ENCODE peak calls at places on chromosomes 4 and X, in eight cellular contexts. One of them, this sample, is unnamed.

GRCh38 chrX:24775891-24776290 is 82.2 kb downstream of the POLA1 start:
- DNase-seq in A549: no peak
- DNase-seq in OCI-LY7: no peak
- DNase-seq in breast epithelium: no peak
- DNase-seq in DND-41: no peak
- DNase-seq in CD8-positive, alpha-beta T cell: no peak
- DNase-seq in lung: no peak
- DNase-seq in CD4-positive, alpha-beta T cell: no peak
- DNase-seq in this sample: no peak

GRCh38 chrX:22666441-22666840 is 333.3 kb upstream of the DDX53 start:
- DNase-seq in OCI-LY7: peak; percentile 13
- DNase-seq in CD8-positive, alpha-beta T cell: no peak
- DNase-seq in DND-41: peak; percentile 7
- DNase-seq in breast epithelium: no peak
- DNase-seq in A549: peak; percentile 40
- DNase-seq in CD4-positive, alpha-beta T cell: no peak
- DNase-seq in lung: no peak
- DNase-seq in this sample: no peak

GRCh38 chrX:39755152-39756032 is 342.4 kb downstream of the BCOR start:
- DNase-seq in A549: peak; percentile 97
- DNase-seq in OCI-LY7: peak; percentile 75
- DNase-seq in lung: peak; percentile 49
- DNase-seq in CD4-positive, alpha-beta T cell: no peak
- DNase-seq in breast epithelium: peak; percentile 88
- DNase-seq in DND-41: no peak
- DNase-seq in CD8-positive, alpha-beta T cell: no peak
- DNase-seq in this sample: no peak

GRCh38 chr4:164446516-164446915 is 307.4 kb upstream of the SMIM31 start:
- DNase-seq in A549: no peak
- DNase-seq in breast epithelium: no peak
- DNase-seq in lung: no peak
- DNase-seq in OCI-LY7: no peak
- DNase-seq in DND-41: no peak
- DNase-seq in CD8-positive, alpha-beta T cell: no peak
- DNase-seq in CD4-positive, alpha-beta T cell: no peak
- DNase-seq in this sample: no peak

GRCh38 chrX:111511477-111511876 is at the start of gene SERTM2:
- DNase-seq in breast epithelium: no peak
- DNase-seq in CD8-positive, alpha-beta T cell: no peak
- DNase-seq in DND-41: no peak
- DNase-seq in CD4-positive, alpha-beta T cell: no peak
- DNase-seq in OCI-LY7: no peak
- DNase-seq in A549: no peak
- DNase-seq in lung: no peak
- DNase-seq in this sample: no peak

GRCh38 chrX:27767387-27767786 is 40.4 kb upstream of the MAGEB10 start:
- DNase-seq in OCI-LY7: no peak
- DNase-seq in lung: no peak
- DNase-seq in A549: no peak
- DNase-seq in breast epithelium: no peak
- DNase-seq in DND-41: no peak
- DNase-seq in CD4-positive, alpha-beta T cell: no peak
- DNase-seq in CD8-positive, alpha-beta T cell: no peak
- DNase-seq in this sample: no peak

GRCh38 chrX:105463483-105463882 is 243.0 kb upstream of the TEX13A start:
- DNase-seq in breast epithelium: no peak
- DNase-seq in OCI-LY7: no peak
- DNase-seq in CD8-positive, alpha-beta T cell: no peak
- DNase-seq in A549: no peak
- DNase-seq in DND-41: no peak
- DNase-seq in CD4-positive, alpha-beta T cell: no peak
- DNase-seq in lung: no peak
- DNase-seq in this sample: no peak

GRCh38 chr4:8334786-8335460 is 65.4 kb downstream of the HTRA3 start:
- DNase-seq in CD8-positive, alpha-beta T cell: no peak
- DNase-seq in lung: no peak
- DNase-seq in CD4-positive, alpha-beta T cell: no peak
- DNase-seq in A549: no peak
- DNase-seq in DND-41: no peak
- DNase-seq in breast epithelium: no peak
- DNase-seq in OCI-LY7: no peak
- DNase-seq in this sample: no peak

GRCh38 chr4:119050501-119051090 is 85.0 kb upstream of the MYOZ2 start:
- DNase-seq in lung: no peak
- DNase-seq in DND-41: no peak
- DNase-seq in OCI-LY7: no peak
- DNase-seq in CD4-positive, alpha-beta T cell: no peak
- DNase-seq in CD8-positive, alpha-beta T cell: no peak
- DNase-seq in A549: no peak
- DNase-seq in breast epithelium: no peak
- DNase-seq in this sample: no peak

GRCh38 chrX:10001496-10001895 is 34.3 kb downstream of the CLDN34 start:
- DNase-seq in CD4-positive, alpha-beta T cell: no peak
- DNase-seq in DND-41: no peak
- DNase-seq in A549: no peak
- DNase-seq in lung: no peak
- DNase-seq in breast epithelium: no peak
- DNase-seq in CD8-positive, alpha-beta T cell: no peak
- DNase-seq in OCI-LY7: no peak
- DNase-seq in this sample: no peak

GRCh38 chr4:52202251-52202779 is 151.2 kb downstream of the SPATA18 start:
- DNase-seq in lung: no peak
- DNase-seq in DND-41: no peak
- DNase-seq in OCI-LY7: no peak
- DNase-seq in A549: no peak
- DNase-seq in breast epithelium: no peak
- DNase-seq in CD4-positive, alpha-beta T cell: no peak
- DNase-seq in CD8-positive, alpha-beta T cell: no peak
- DNase-seq in this sample: no peak

GRCh38 chr4:153295131-153295755 is 49.2 kb upstream of the MND1 start:
- DNase-seq in DND-41: no peak
- DNase-seq in A549: no peak
- DNase-seq in lung: no peak
- DNase-seq in breast epithelium: peak; percentile 64
- DNase-seq in CD4-positive, alpha-beta T cell: no peak
- DNase-seq in OCI-LY7: no peak
- DNase-seq in CD8-positive, alpha-beta T cell: no peak
- DNase-seq in this sample: no peak

GRCh38 chr4:187603093-187603395 is 392.5 kb upstream of the ZFP42 start:
- DNase-seq in CD4-positive, alpha-beta T cell: no peak
- DNase-seq in breast epithelium: no peak
- DNase-seq in A549: no peak
- DNase-seq in lung: no peak
- DNase-seq in CD8-positive, alpha-beta T cell: no peak
- DNase-seq in DND-41: no peak
- DNase-seq in OCI-LY7: no peak
- DNase-seq in this sample: no peak

GRCh38 chr4:103099691-103100392 is at the start of gene BDH2:
- DNase-seq in CD4-positive, alpha-beta T cell: no peak
- DNase-seq in CD8-positive, alpha-beta T cell: peak; percentile 3
- DNase-seq in DND-41: peak; percentile 58
- DNase-seq in lung: peak; percentile 72
- DNase-seq in OCI-LY7: peak; percentile 94
- DNase-seq in A549: peak; percentile 85
- DNase-seq in breast epithelium: peak; percentile 46
- DNase-seq in this sample: no peak

GRCh38 chr4:94363136-94363655 is 20.6 kb upstream of the HPGDS start:
- DNase-seq in OCI-LY7: no peak
- DNase-seq in CD4-positive, alpha-beta T cell: no peak
- DNase-seq in DND-41: no peak
- DNase-seq in breast epithelium: no peak
- DNase-seq in A549: no peak
- DNase-seq in lung: no peak
- DNase-seq in CD8-positive, alpha-beta T cell: no peak
- DNase-seq in this sample: no peak

GRCh38 chrX:17024896-17025295 is 78.4 kb downstream of the REPS2 start:
- DNase-seq in CD8-positive, alpha-beta T cell: no peak
- DNase-seq in CD4-positive, alpha-beta T cell: no peak
- DNase-seq in lung: no peak
- DNase-seq in OCI-LY7: peak; percentile 52
- DNase-seq in DND-41: peak; percentile 4
- DNase-seq in breast epithelium: no peak
- DNase-seq in A549: no peak
- DNase-seq in this sample: no peak

GRCh38 chrX:19193584-19193983 is 71.3 kb upstream of the ADGRG2 start:
- DNase-seq in A549: no peak
- DNase-seq in CD8-positive, alpha-beta T cell: no peak
- DNase-seq in CD4-positive, alpha-beta T cell: no peak
- DNase-seq in DND-41: no peak
- DNase-seq in lung: no peak
- DNase-seq in breast epithelium: no peak
- DNase-seq in OCI-LY7: no peak
- DNase-seq in this sample: no peak

GRCh38 chr4:8311096-8312068 is 41.8 kb downstream of the HTRA3 start:
- DNase-seq in A549: no peak
- DNase-seq in CD4-positive, alpha-beta T cell: no peak
- DNase-seq in breast epithelium: no peak
- DNase-seq in lung: no peak
- DNase-seq in OCI-LY7: no peak
- DNase-seq in DND-41: no peak
- DNase-seq in CD8-positive, alpha-beta T cell: no peak
- DNase-seq in this sample: no peak

GRCh38 chr4:23422878-23423277 is 467.0 kb downstream of the PPARGC1A start:
- DNase-seq in OCI-LY7: no peak
- DNase-seq in A549: no peak
- DNase-seq in CD4-positive, alpha-beta T cell: no peak
- DNase-seq in breast epithelium: no peak
- DNase-seq in lung: no peak
- DNase-seq in CD8-positive, alpha-beta T cell: no peak
- DNase-seq in DND-41: no peak
- DNase-seq in this sample: no peak

GRCh38 chrX:140502491-140503229 is 2.2 kb downstream of the SOX3 start:
- DNase-seq in A549: no peak
- DNase-seq in CD8-positive, alpha-beta T cell: no peak
- DNase-seq in breast epithelium: no peak
- DNase-seq in CD4-positive, alpha-beta T cell: no peak
- DNase-seq in lung: no peak
- DNase-seq in OCI-LY7: no peak
- DNase-seq in DND-41: no peak
- DNase-seq in this sample: no peak
- H3K9me3 ChIP-seq in A549: no peaks in the 10 kb centered on the region
- H3K9me3 ChIP-seq in CD8-positive, alpha-beta T cell: no peaks in the 10 kb centered on the region
- H3K9me3 ChIP-seq in breast epithelium: no peaks in the 10 kb centered on the region
- H3K9me3 ChIP-seq in CD4-positive, alpha-beta T cell: no peaks in the 10 kb centered on the region
- H3K9me3 ChIP-seq in lung: peaks cover 29% of the 10 kb centered on the region
- H3K9me3 ChIP-seq in OCI-LY7: no peaks in the 10 kb centered on the region
- H3K9me3 ChIP-seq in DND-41: no peaks in the 10 kb centered on the region
- H3K9me3 ChIP-seq in this sample: no peaks in the 10 kb centered on the region

DNA sequence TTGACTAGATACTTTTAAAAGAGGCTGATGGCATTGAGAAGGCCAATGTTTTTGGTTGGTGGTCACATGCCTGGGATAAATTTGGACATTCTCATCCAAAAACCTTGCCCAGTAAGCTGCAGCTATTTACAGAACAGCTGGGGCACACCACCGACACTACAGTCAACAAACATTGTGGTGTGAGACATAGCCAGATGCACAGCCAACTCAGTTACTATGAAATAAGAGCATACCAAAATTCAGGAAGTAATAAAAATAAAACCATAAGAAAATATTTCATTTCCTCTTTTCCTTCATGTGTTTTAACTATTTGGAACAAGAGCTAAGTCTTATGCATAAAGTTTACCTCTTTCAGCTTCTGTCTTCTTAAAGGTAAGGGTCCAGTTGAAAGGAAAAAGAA is 8.8 kb downstream of the PPM1K start:
- DNase-seq in A549: no peak
- DNase-seq in DND-41: no peak
- DNase-seq in OCI-LY7: peak; percentile 69
- DNase-seq in lung: no peak
- DNase-seq in breast epithelium: no peak
- DNase-seq in CD8-positive, alpha-beta T cell: no peak
- DNase-seq in CD4-positive, alpha-beta T cell: no peak
- DNase-seq in this sample: no peak
- H3K9me3 ChIP-seq in A549: no peaks in the 10 kb centered on the region
- H3K9me3 ChIP-seq in DND-41: no peaks in the 10 kb centered on the region
- H3K9me3 ChIP-seq in OCI-LY7: peaks cover 7% of the 10 kb centered on the region
- H3K9me3 ChIP-seq in lung: no peaks in the 10 kb centered on the region
- H3K9me3 ChIP-seq in breast epithelium: no peaks in the 10 kb centered on the region
- H3K9me3 ChIP-seq in CD8-positive, alpha-beta T cell: no peaks in the 10 kb centered on the region
- H3K9me3 ChIP-seq in CD4-positive, alpha-beta T cell: no peaks in the 10 kb centered on the region
- H3K9me3 ChIP-seq in this sample: no peaks in the 10 kb centered on the region

GRCh38 chr4:38387819-38388218 is 276.2 kb upstream of the KLF3 start:
- DNase-seq in CD8-positive, alpha-beta T cell: no peak
- DNase-seq in lung: no peak
- DNase-seq in OCI-LY7: no peak
- DNase-seq in CD4-positive, alpha-beta T cell: no peak
- DNase-seq in A549: no peak
- DNase-seq in DND-41: no peak
- DNase-seq in breast epithelium: no peak
- DNase-seq in this sample: no peak
- H3K9me3 ChIP-seq in CD8-positive, alpha-beta T cell: peaks cover 6% of the 10 kb centered on the region
- H3K9me3 ChIP-seq in lung: peaks cover 11% of the 10 kb centered on the region
- H3K9me3 ChIP-seq in OCI-LY7: no peaks in the 10 kb centered on the region
- H3K9me3 ChIP-seq in CD4-positive, alpha-beta T cell: peaks cover 23% of the 10 kb centered on the region
- H3K9me3 ChIP-seq in A549: peaks cover 3% of the 10 kb centered on the region
- H3K9me3 ChIP-seq in DND-41: peaks cover 14% of the 10 kb centered on the region
- H3K9me3 ChIP-seq in breast epithelium: peaks cover 6% of the 10 kb centered on the region
- H3K9me3 ChIP-seq in this sample: no peaks in the 10 kb centered on the region

GRCh38 chr4:168478868-168479267 is 1.4 kb downstream of the DDX60L start:
- DNase-seq in breast epithelium: no peak
- DNase-seq in A549: no peak
- DNase-seq in CD8-positive, alpha-beta T cell: no peak
- DNase-seq in OCI-LY7: no peak
- DNase-seq in DND-41: no peak
- DNase-seq in lung: no peak
- DNase-seq in CD4-positive, alpha-beta T cell: no peak
- DNase-seq in this sample: no peak

GRCh38 chr4:168484626-168485025 is 4.3 kb upstream of the DDX60L start:
- DNase-seq in OCI-LY7: no peak
- DNase-seq in CD4-positive, alpha-beta T cell: no peak
- DNase-seq in A549: no peak
- DNase-seq in breast epithelium: no peak
- DNase-seq in CD8-positive, alpha-beta T cell: no peak
- DNase-seq in lung: no peak
- DNase-seq in DND-41: no peak
- DNase-seq in this sample: no peak

GRCh38 chr4:168485511-168485910 is 5.2 kb upstream of the DDX60L start:
- DNase-seq in OCI-LY7: no peak
- DNase-seq in DND-41: no peak
- DNase-seq in CD4-positive, alpha-beta T cell: no peak
- DNase-seq in A549: no peak
- DNase-seq in lung: no peak
- DNase-seq in CD8-positive, alpha-beta T cell: no peak
- DNase-seq in breast epithelium: no peak
- DNase-seq in this sample: no peak

GRCh38 chr4:168483786-168484185 is 3.5 kb upstream of the DDX60L start:
- DNase-seq in CD4-positive, alpha-beta T cell: no peak
- DNase-seq in CD8-positive, alpha-beta T cell: no peak
- DNase-seq in A549: no peak
- DNase-seq in DND-41: no peak
- DNase-seq in OCI-LY7: no peak
- DNase-seq in lung: no peak
- DNase-seq in breast epithelium: no peak
- DNase-seq in this sample: no peak

GRCh38 chr4:168480991-168481588 is 798 bp upstream of the DDX60L start:
- DNase-seq in A549: peak; percentile 72
- DNase-seq in CD4-positive, alpha-beta T cell: peak; percentile 24
- DNase-seq in lung: no peak
- DNase-seq in DND-41: peak; percentile 71
- DNase-seq in CD8-positive, alpha-beta T cell: peak; percentile 16
- DNase-seq in breast epithelium: no peak
- DNase-seq in OCI-LY7: peak; percentile 4
- DNase-seq in this sample: peak; percentile 17
- H3K9me3 ChIP-seq in A549: no peaks in the 10 kb centered on the region
- H3K9me3 ChIP-seq in CD4-positive, alpha-beta T cell: no peaks in the 10 kb centered on the region
- H3K9me3 ChIP-seq in lung: no peaks in the 10 kb centered on the region
- H3K9me3 ChIP-seq in DND-41: no peaks in the 10 kb centered on the region
- H3K9me3 ChIP-seq in CD8-positive, alpha-beta T cell: no peaks in the 10 kb centered on the region
- H3K9me3 ChIP-seq in breast epithelium: no peaks in the 10 kb centered on the region
- H3K9me3 ChIP-seq in OCI-LY7: no peaks in the 10 kb centered on the region
- H3K9me3 ChIP-seq in this sample: no peaks in the 10 kb centered on the region

GRCh38 chr4:181799670-181800069 is 443.5 kb upstream of the TENM3 start:
- DNase-seq in DND-41: no peak
- DNase-seq in lung: no peak
- DNase-seq in CD8-positive, alpha-beta T cell: no peak
- DNase-seq in CD4-positive, alpha-beta T cell: no peak
- DNase-seq in A549: no peak
- DNase-seq in breast epithelium: no peak
- DNase-seq in OCI-LY7: no peak
- DNase-seq in this sample: no peak
- H3K9me3 ChIP-seq in DND-41: peaks cover 12% of the 10 kb centered on the region
- H3K9me3 ChIP-seq in lung: peaks cover 4% of the 10 kb centered on the region
- H3K9me3 ChIP-seq in CD8-positive, alpha-beta T cell: no peaks in the 10 kb centered on the region
- H3K9me3 ChIP-seq in CD4-positive, alpha-beta T cell: peaks cover 5% of the 10 kb centered on the region
- H3K9me3 ChIP-seq in A549: no peaks in the 10 kb centered on the region
- H3K9me3 ChIP-seq in breast epithelium: peaks cover 6% of the 10 kb centered on the region
- H3K9me3 ChIP-seq in OCI-LY7: no peaks in the 10 kb centered on the region
- H3K9me3 ChIP-seq in this sample: peaks cover 3% of the 10 kb centered on the region